ENCODE peak calls at places on chromosomes 12 and 14, in seven cellular contexts. Y is keratinocyte, W is thyroid gland, A is ecto neural progenitor cell, L is pons, Z is smooth muscle cell of the brain vasculature, X is stromal cell of bone marrow. B is an unnamed sample.

GRCh38 chr12:87304406-87304805 is 724.8 kb downstream of the C12orf50 start:
- DNase-seq in Y (no peak), W (no peak), A (no peak), L (no peak), Z (no peak), X (no peak), B (no peak)

GRCh38 chr14:93857081-93857480 is 68.8 kb upstream of the PRIMA1 start:
- DNase-seq in Y (no peak), W (no peak), A (no peak), L (peak; percentile 29), Z (no peak), X (no peak), B (no peak)

GRCh38 chr14:32654106-32654505 is 284.6 kb upstream of the NPAS3 start:
- DNase-seq in Y (no peak), W (no peak), A (no peak), L (no peak), Z (no peak), X (no peak), B (no peak)

GRCh38 chr12:57734586-57734985 is 4.0 kb downstream of the AGAP2 start:
- DNase-seq in Y (no peak), W (no peak), A (no peak), L (no peak), Z (no peak), X (no peak), B (no peak)

GRCh38 chr14:55389330-55389729 is 22.3 kb downstream of the ATG14 start:
- DNase-seq in Y (no peak), W (no peak), A (no peak), L (no peak), Z (no peak), X (peak; percentile 44), B (no peak)

GRCh38 chr12:111766608-111767361 is at the start of gene ALDH2:
- DNase-seq in Y (no peak), W (peak; percentile 78), A (peak; percentile 95), L (peak; percentile 70), Z (no peak), X (no peak), B (peak; percentile 60)

GRCh38 chr12:75977952-75978671 is 53.5 kb downstream of the PHLDA1 start:
- DNase-seq in Y (peak; percentile 93), W (peak; percentile 17), A (no peak), L (peak; percentile 82), Z (peak; percentile 98), X (peak; percentile 100), B (peak; percentile 27)

GRCh38 chr14:101808020-101808641 is 46.6 kb downstream of the PPP2R5C start:
- DNase-seq in Y (no peak), W (no peak), A (peak; percentile 73), L (no peak), Z (no peak), X (no peak), B (no peak)

GRCh38 chr14:63223596-63223995 is 19.4 kb downstream of the RHOJ start:
- DNase-seq in Y (no peak), W (no peak), A (no peak), L (no peak), Z (no peak), X (no peak), B (no peak)

GRCh38 chr12:113276306-113276705 is 55.0 kb downstream of the TPCN1 start:
- DNase-seq in Y (no peak), W (no peak), A (peak; percentile 54), L (no peak), Z (no peak), X (no peak), B (no peak)

GRCh38 chr14:99245541-99246511 is 26.2 kb downstream of the BCL11B start:
- DNase-seq in Y (no peak), W (peak; percentile 86), A (peak; percentile 85), L (no peak), Z (no peak), X (no peak), B (no peak)

GRCh38 chr12:46209914-46210834 is 58.7 kb downstream of the SLC38A1 start:
- DNase-seq in Y (peak; percentile 59), W (peak; percentile 81), A (no peak), L (no peak), Z (no peak), X (no peak), B (no peak)

GRCh38 chr12:124469193-124469888 is 98.1 kb downstream of the NCOR2 start:
- DNase-seq in Y (no peak), W (no peak), A (no peak), L (no peak), Z (no peak), X (no peak), B (no peak)

GRCh38 chr12:132066345-132066685 is 77.8 kb downstream of the DDX51 start:
- DNase-seq in Y (no peak), W (no peak), A (no peak), L (no peak), Z (no peak), X (no peak), B (peak; percentile 49)

GRCh38 chr12:3250576-3250975 is 173.4 kb downstream of the TSPAN9 start:
- DNase-seq in Y (no peak), W (no peak), A (no peak), L (no peak), Z (no peak), X (no peak), B (no peak)

GRCh38 chr12:60834372-60834771 is 1238.5 kb downstream of the SLC16A7 start:
- DNase-seq in Y (no peak), W (no peak), A (no peak), L (no peak), Z (no peak), X (no peak), B (no peak)

GRCh38 chr14:34853041-34853440 is 22.1 kb downstream of the BAZ1A start:
- DNase-seq in Y (no peak), W (no peak), A (no peak), L (no peak), Z (no peak), X (no peak), B (no peak)

GRCh38 chr14:68981539-68981976 is 2.5 kb upstream of the ACTN1 start:
- DNase-seq in Y (no peak), W (no peak), A (no peak), L (no peak), Z (no peak), X (no peak), B (no peak)

GRCh38 chr14:72615511-72616121 is 278.3 kb downstream of the DPF3 start:
- DNase-seq in Y (peak; percentile 68), W (peak; percentile 44), A (peak; percentile 52), L (no peak), Z (no peak), X (no peak), B (no peak)